ENCODE peak calls at places on chromosomes 12 and 14, in five cellular contexts. One of them, this sample, is unnamed.

GRCh38 chr12:46409342-46409741 is 36.8 kb upstream of the SLC38A2 start:
- DNase-seq in choroid plexus epithelial cell: no peak
- DNase-seq in mesothelial cell of epicardium: no peak
- DNase-seq in dorsolateral prefrontal cortex: no peak
- DNase-seq in ovary: no peak
- DNase-seq in this sample: no peak

GRCh38 chr12:48996794-48997718 is 2.1 kb downstream of the DDN start:
- DNase-seq in choroid plexus epithelial cell: peak; percentile 79
- DNase-seq in mesothelial cell of epicardium: peak; percentile 64
- DNase-seq in dorsolateral prefrontal cortex: peak; percentile 84
- DNase-seq in ovary: peak; percentile 82
- DNase-seq in this sample: peak; percentile 83

GRCh38 chr12:3004655-3005565 is 45.7 kb downstream of the TEAD4 start:
- DNase-seq in choroid plexus epithelial cell: no peak
- DNase-seq in mesothelial cell of epicardium: no peak
- DNase-seq in dorsolateral prefrontal cortex: no peak
- DNase-seq in ovary: no peak
- DNase-seq in this sample: no peak

GRCh38 chr12:105562727-105563072 is 232.2 kb downstream of the C12orf75 start:
- DNase-seq in choroid plexus epithelial cell: no peak
- DNase-seq in mesothelial cell of epicardium: no peak
- DNase-seq in dorsolateral prefrontal cortex: no peak
- DNase-seq in ovary: no peak
- DNase-seq in this sample: no peak

GRCh38 chr12:116043673-116044072 is 233.8 kb downstream of the MED13L start:
- DNase-seq in choroid plexus epithelial cell: no peak
- DNase-seq in mesothelial cell of epicardium: no peak
- DNase-seq in dorsolateral prefrontal cortex: no peak
- DNase-seq in ovary: no peak
- DNase-seq in this sample: no peak

GRCh38 chr12:76106631-76107030 is 22.1 kb upstream of the NAP1L1 start:
- DNase-seq in choroid plexus epithelial cell: no peak
- DNase-seq in mesothelial cell of epicardium: no peak
- DNase-seq in dorsolateral prefrontal cortex: no peak
- DNase-seq in ovary: no peak
- DNase-seq in this sample: no peak

GRCh38 chr14:102993523-102993922 is 63.8 kb downstream of the CDC42BPB start:
- DNase-seq in choroid plexus epithelial cell: peak; percentile 45
- DNase-seq in mesothelial cell of epicardium: no peak
- DNase-seq in dorsolateral prefrontal cortex: no peak
- DNase-seq in ovary: no peak
- DNase-seq in this sample: no peak

GRCh38 chr12:99984271-99985128 is at the start of gene ANKS1B:
- DNase-seq in choroid plexus epithelial cell: peak; percentile 32
- DNase-seq in mesothelial cell of epicardium: peak; percentile 59
- DNase-seq in dorsolateral prefrontal cortex: peak; percentile 69
- DNase-seq in ovary: peak; percentile 49
- DNase-seq in this sample: peak; percentile 75

GRCh38 chr14:76761849-76762616 is 765 bp downstream of the VASH1 start:
- DNase-seq in choroid plexus epithelial cell: no peak
- DNase-seq in mesothelial cell of epicardium: no peak
- DNase-seq in dorsolateral prefrontal cortex: peak; percentile 74
- DNase-seq in ovary: peak; percentile 45
- DNase-seq in this sample: no peak

GRCh38 chr14:89252887-89253532 is 164.0 kb downstream of the FOXN3 start:
- DNase-seq in choroid plexus epithelial cell: peak; percentile 46
- DNase-seq in mesothelial cell of epicardium: no peak
- DNase-seq in dorsolateral prefrontal cortex: no peak
- DNase-seq in ovary: no peak
- DNase-seq in this sample: no peak
- TF ChIP-seq CTCF in choroid plexus epithelial cell: peak; percentile 38
- TF ChIP-seq CTCF in mesothelial cell of epicardium: no peak
- TF ChIP-seq CTCF in dorsolateral prefrontal cortex: no peak
- TF ChIP-seq CTCF in ovary: no peak
- TF ChIP-seq CTCF in this sample: no peak

DNA sequence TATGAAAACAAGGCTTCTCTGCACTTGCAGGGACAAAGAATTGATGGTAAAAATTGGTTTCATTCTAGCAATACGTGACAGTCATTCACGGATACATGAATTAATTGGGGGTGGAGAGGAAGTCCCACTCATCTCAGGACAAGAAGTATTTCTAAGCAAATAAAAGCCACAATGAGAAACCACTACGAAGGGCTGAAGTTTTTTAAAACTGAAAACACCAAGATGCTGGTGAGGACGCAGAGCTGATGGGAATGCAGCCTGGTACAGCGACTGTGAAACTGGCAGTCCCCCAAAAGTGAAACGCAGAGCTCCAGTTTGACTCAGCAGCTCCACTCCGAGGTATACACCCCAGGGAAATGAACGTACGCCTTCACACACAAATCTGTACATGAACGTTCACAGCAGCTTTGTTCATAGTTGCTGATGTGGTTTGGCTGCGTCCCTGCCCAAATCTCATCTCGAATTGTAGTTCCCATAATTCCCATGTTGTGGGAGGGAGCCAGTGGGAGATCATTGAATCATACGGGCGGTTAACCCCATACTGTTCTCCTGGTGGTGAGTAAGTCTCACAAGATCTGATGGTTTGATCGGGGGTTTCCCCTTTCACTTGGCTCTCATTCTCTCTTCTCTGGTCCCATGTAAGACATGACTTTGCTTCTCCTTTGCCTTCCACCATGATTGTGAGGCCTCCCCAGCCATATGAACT is 89.0 kb downstream of the SCARB1 start:
- DNase-seq in choroid plexus epithelial cell: peak; percentile 98
- DNase-seq in mesothelial cell of epicardium: no peak
- DNase-seq in dorsolateral prefrontal cortex: peak; percentile 71
- DNase-seq in ovary: peak; percentile 64
- DNase-seq in this sample: peak; percentile 75
- TF ChIP-seq CTCF in choroid plexus epithelial cell: peak; percentile 21
- TF ChIP-seq CTCF in mesothelial cell of epicardium: no peak
- TF ChIP-seq CTCF in dorsolateral prefrontal cortex: no peak
- TF ChIP-seq CTCF in ovary: no peak
- TF ChIP-seq CTCF in this sample: no peak

DNA sequence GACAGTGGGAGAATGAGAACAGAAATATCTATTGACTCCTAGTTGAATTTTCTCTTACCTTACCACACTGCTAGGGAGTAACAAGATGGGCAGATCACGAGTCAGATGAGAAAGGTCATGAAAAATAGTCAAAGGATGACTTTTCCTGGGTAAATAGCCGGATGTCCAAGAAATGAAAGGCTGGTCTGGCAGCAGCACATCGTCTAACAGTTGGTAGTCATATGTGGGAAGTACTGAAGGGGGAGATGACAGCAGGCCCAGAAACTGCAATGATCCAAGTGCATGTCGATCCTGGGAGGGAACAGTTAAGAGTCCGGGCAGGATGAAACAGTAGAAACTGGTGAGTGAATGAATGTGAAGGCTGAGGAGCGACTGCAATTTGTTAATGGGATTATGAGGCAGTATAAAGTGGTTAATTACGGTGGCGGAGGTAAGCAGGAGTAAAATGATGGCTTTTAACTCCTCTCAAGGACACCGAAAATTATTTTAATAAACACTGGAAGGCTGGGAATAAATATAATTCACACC is 1.2 kb upstream of the ERC1 start:
- DNase-seq in choroid plexus epithelial cell: peak; percentile 85
- DNase-seq in mesothelial cell of epicardium: no peak
- DNase-seq in dorsolateral prefrontal cortex: no peak
- DNase-seq in ovary: no peak
- DNase-seq in this sample: no peak
- TF ChIP-seq CTCF in choroid plexus epithelial cell: peak; percentile 41
- TF ChIP-seq CTCF in mesothelial cell of epicardium: no peak
- TF ChIP-seq CTCF in dorsolateral prefrontal cortex: no peak
- TF ChIP-seq CTCF in ovary: no peak
- TF ChIP-seq CTCF in this sample: no peak

DNA sequence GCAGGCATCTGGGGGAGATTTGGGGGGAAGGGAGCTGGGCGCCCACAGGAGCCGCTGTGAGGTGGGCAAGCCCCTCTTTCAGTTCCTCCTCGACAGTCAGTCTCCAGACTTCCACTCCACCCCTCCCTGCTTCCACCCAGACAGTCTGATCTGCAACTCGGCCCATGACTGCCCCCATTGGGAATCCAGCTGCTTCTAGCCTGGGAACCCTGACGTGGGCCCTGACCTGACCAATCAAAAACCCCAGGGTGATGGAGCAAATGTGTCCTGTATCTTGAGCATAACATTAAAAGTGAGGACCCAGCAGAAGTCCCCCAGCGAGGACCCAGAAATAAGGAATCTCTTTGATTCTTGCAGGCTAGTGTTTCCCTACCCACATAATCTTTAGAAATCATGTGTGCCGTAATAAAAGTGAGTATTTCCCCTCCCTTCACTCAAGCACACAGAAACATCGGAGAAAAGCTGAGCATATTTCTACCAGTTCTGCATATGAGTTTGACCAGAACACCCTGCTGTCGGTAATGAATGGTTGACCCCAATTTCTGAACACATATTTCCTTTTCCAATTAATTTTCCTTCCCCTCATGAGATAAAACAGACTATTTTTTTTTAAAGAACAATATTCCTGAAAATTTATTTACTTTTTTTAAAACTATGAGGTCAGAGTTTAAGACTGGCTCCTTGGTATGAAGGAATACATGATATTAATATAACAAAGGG is 6.4 kb downstream of the SSH1 start:
- DNase-seq in choroid plexus epithelial cell: peak; percentile 96
- DNase-seq in mesothelial cell of epicardium: no peak
- DNase-seq in dorsolateral prefrontal cortex: no peak
- DNase-seq in ovary: no peak
- DNase-seq in this sample: peak; percentile 83
- TF ChIP-seq CTCF in choroid plexus epithelial cell: peak; percentile 41
- TF ChIP-seq CTCF in mesothelial cell of epicardium: no peak
- TF ChIP-seq CTCF in dorsolateral prefrontal cortex: no peak
- TF ChIP-seq CTCF in ovary: no peak
- TF ChIP-seq CTCF in this sample: peak; percentile 27

GRCh38 chr14:52071675-52072074 is 2.8 kb upstream of the NID2 start:
- DNase-seq in choroid plexus epithelial cell: peak; percentile 68
- DNase-seq in mesothelial cell of epicardium: no peak
- DNase-seq in dorsolateral prefrontal cortex: no peak
- DNase-seq in ovary: no peak
- DNase-seq in this sample: no peak
- TF ChIP-seq CTCF in choroid plexus epithelial cell: peak; percentile 40
- TF ChIP-seq CTCF in mesothelial cell of epicardium: no peak
- TF ChIP-seq CTCF in dorsolateral prefrontal cortex: peak; percentile 22
- TF ChIP-seq CTCF in ovary: peak; percentile 21
- TF ChIP-seq CTCF in this sample: no peak

DNA sequence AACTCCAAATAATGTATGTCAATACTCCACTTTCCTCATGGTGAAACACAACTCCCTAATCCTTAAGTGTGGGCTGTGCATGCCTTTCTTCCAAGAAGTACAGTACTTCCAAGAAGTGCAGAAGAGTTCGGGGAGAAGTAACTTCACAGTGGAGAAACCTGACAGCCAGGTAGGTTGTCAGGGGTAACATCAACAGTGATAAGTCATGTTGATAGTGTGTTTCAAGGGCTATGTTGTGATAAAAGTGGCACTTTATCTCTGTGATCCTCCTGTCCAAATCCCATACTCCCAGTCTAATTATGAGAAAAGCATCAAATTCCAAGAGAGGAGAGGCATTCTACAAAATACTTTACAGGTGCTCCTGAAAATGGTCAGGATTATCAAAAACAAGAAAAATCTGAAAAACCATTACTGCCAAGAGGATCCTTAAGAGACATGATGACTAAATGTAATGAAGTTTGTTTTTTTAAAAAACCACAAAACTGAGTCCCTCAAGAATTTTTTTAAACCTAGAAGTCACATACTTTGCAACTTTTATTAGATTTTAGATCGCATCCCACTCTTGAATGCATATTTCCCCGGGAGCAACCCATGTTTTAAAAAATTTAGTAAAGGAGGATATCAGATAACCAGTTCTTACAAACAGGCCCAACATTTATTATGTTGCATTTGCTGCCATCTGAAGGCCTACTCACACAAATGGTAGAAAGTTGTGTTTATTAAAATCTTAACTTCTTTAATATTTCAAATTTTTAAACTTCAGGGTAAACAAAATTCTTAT is 44.5 kb upstream of the CCT2 start:
- DNase-seq in choroid plexus epithelial cell: peak; percentile 81
- DNase-seq in mesothelial cell of epicardium: no peak
- DNase-seq in dorsolateral prefrontal cortex: no peak
- DNase-seq in ovary: no peak
- DNase-seq in this sample: no peak
- TF ChIP-seq CTCF in choroid plexus epithelial cell: peak; percentile 31
- TF ChIP-seq CTCF in mesothelial cell of epicardium: no peak
- TF ChIP-seq CTCF in dorsolateral prefrontal cortex: no peak
- TF ChIP-seq CTCF in ovary: no peak
- TF ChIP-seq CTCF in this sample: no peak